ENCODE peak calls at places on chromosomes 3 and 15, in nine cellular contexts. Q is brain microvascular endothelial cell; R is activated CD4-positive, alpha-beta T cell treated with anti-CD3 and anti-CD28 coated beads, Interleukin-2, amount 50 U/mL, for 48 hours; I is GM13977; G is GM13976; A is T-cell; L is stimulated activated CD8-positive, alpha-beta memory T cell treated with anti-CD3 and anti-CD28 coated beads, Interleukin-15, amount 100 ng/mL, for 4 hours; X is kidney tubule cell; C is COR-L47. O is an unnamed sample.

GRCh38 chr3:152257246-152258074 is 11.3 kb upstream of the MBNL1 start:
- DNase-seq in Q (peak; percentile 18), R (no peak), I (peak; percentile 34), G (peak; percentile 28), A (no peak), L (no peak), X (no peak), C (no peak), O (peak; percentile 37)

GRCh38 chr3:45976191-45977091 is 19.2 kb downstream of the FYCO1 start:
- DNase-seq in Q (no peak), R (no peak), I (no peak), G (no peak), A (peak; percentile 40), L (peak; percentile 9), X (no peak), C (no peak), O (no peak)

GRCh38 chr3:105999856-106000255 is 131.0 kb upstream of the CBLB start:
- DNase-seq in Q (no peak), R (no peak), I (no peak), G (no peak), A (no peak), L (no peak), X (no peak), C (no peak), O (no peak)

GRCh38 chr3:151933224-151933858 is 59.9 kb downstream of the SUCNR1 start:
- DNase-seq in Q (no peak), R (no peak), I (no peak), G (no peak), A (no peak), L (no peak), X (no peak), C (no peak), O (no peak)

GRCh38 chr15:40982855-40983254 is 29.6 kb downstream of the CHAC1 start:
- DNase-seq in Q (peak; percentile 44), R (no peak), I (no peak), G (no peak), A (no peak), L (no peak), X (no peak), C (no peak), O (no peak)

GRCh38 chr15:73442968-73443367 is at the start of gene REC114:
- DNase-seq in Q (no peak), R (no peak), I (no peak), G (no peak), A (no peak), L (no peak), X (no peak), C (no peak), O (no peak)

GRCh38 chr15:23644829-23645228 is 2.8 kb downstream of the MAGEL2 start:
- DNase-seq in Q (no peak), R (no peak), I (no peak), G (no peak), A (no peak), L (no peak), X (no peak), C (no peak), O (no peak)

GRCh38 chr3:144085964-144086363 is 114.3 kb downstream of the DIPK2A start:
- DNase-seq in Q (peak; percentile 69), R (no peak), I (no peak), G (no peak), A (no peak), L (no peak), X (peak; percentile 10), C (peak; percentile 44), O (no peak)

GRCh38 chr3:93930041-93930440 is 43.7 kb downstream of the PROS1 start:
- DNase-seq in Q (no peak), R (no peak), I (no peak), G (no peak), A (no peak), L (no peak), X (no peak), C (no peak), O (no peak)

GRCh38 chr3:72043212-72044133 is 258.5 kb upstream of the PROK2 start:
- DNase-seq in Q (no peak), R (no peak), I (no peak), G (peak; percentile 36), A (no peak), L (no peak), X (no peak), C (no peak), O (peak; percentile 37)

GRCh38 chr15:33022629-33023028 is 171.9 kb downstream of the FMN1 start:
- DNase-seq in Q (peak; percentile 59), R (no peak), I (no peak), G (no peak), A (no peak), L (no peak), X (peak; percentile 57), C (no peak), O (no peak)

GRCh38 chr15:64901141-64901540 is 10.6 kb upstream of the ANKDD1A start:
- DNase-seq in Q (no peak), R (no peak), I (no peak), G (no peak), A (no peak), L (no peak), X (no peak), C (no peak), O (no peak)

GRCh38 chr3:148528024-148528423 is 169.7 kb upstream of the AGTR1 start:
- DNase-seq in Q (no peak), R (no peak), I (no peak), G (no peak), A (no peak), L (no peak), X (no peak), C (no peak), O (no peak)

GRCh38 chr15:38049876-38050275 is 115.4 kb downstream of the TMCO5A start:
- DNase-seq in Q (no peak), R (no peak), I (no peak), G (no peak), A (no peak), L (no peak), X (no peak), C (no peak), O (no peak)

GRCh38 chr3:12356996-12357395 is 68.1 kb downstream of the PPARG start:
- DNase-seq in Q (no peak), R (no peak), I (no peak), G (no peak), A (no peak), L (no peak), X (no peak), C (no peak), O (no peak)

GRCh38 chr3:15345608-15346137 is 13.3 kb upstream of the SH3BP5 start:
- DNase-seq in Q (no peak), R (no peak), I (peak; percentile 56), G (peak; percentile 59), A (no peak), L (no peak), X (peak; percentile 42), C (no peak), O (peak; percentile 71)

GRCh38 chr3:72234394-72234793 is 449.4 kb upstream of the PROK2 start:
- DNase-seq in Q (no peak), R (no peak), I (no peak), G (no peak), A (no peak), L (no peak), X (peak; percentile 14), C (no peak), O (no peak)

GRCh38 chr3:195895900-195896360 is 12.4 kb downstream of the TNK2 start:
- DNase-seq in Q (no peak), R (peak; percentile 63), I (peak; percentile 81), G (peak; percentile 81), A (peak; percentile 68), L (no peak), X (peak; percentile 61), C (peak; percentile 12), O (peak; percentile 72)

GRCh38 chr3:52528596-52529375 is 4.9 kb downstream of the NT5DC2 start:
- DNase-seq in Q (no peak), R (no peak), I (no peak), G (no peak), A (no peak), L (no peak), X (no peak), C (no peak), O (no peak)

GRCh38 chr3:30728143-30728542 is 121.7 kb downstream of the TGFBR2 start:
- DNase-seq in Q (no peak), R (no peak), I (no peak), G (no peak), A (no peak), L (no peak), X (no peak), C (no peak), O (no peak)

GRCh38 chr15:30903497-30904187 is at the start of gene FAN1:
- DNase-seq in Q (peak; percentile 87), R (peak; percentile 85), I (peak; percentile 90), G (peak; percentile 92), A (peak; percentile 74), L (peak; percentile 66), X (peak; percentile 93), C (peak; percentile 87), O (peak; percentile 88)